ENCODE peak calls at places on chromosome 12, in four cellular contexts. X, C, B and K are unnamed samples.

GRCh38 chr12:21888464-21888863 is 52.8 kb downstream of the ABCC9 start:
- ATAC-seq in X (no peak), C (no peak), B (no peak), K (no peak)

GRCh38 chr12:2268478-2269286 is 215.9 kb downstream of the CACNA1C start:
- ATAC-seq in X (no peak), C (no peak), B (no peak), K (peak)

GRCh38 chr12:32120419-32120818 is 13.8 kb downstream of the BICD1 start:
- ATAC-seq in X (no peak), C (no peak), B (no peak), K (no peak)

GRCh38 chr12:24195063-24195462 is 245.6 kb upstream of the SOX5 start:
- ATAC-seq in X (no peak), C (no peak), B (no peak), K (no peak)

GRCh38 chr12:124493809-124494750 is 73.3 kb downstream of the NCOR2 start:
- ATAC-seq in X (no peak), C (peak), B (no peak), K (no peak)

GRCh38 chr12:104719700-104720345 is 238.3 kb downstream of the SLC41A2 start:
- ATAC-seq in X (peak), C (no peak), B (no peak), K (no peak)

GRCh38 chr12:84763112-84763511 is 149.5 kb downstream of the SLC6A15 start:
- ATAC-seq in X (no peak), C (no peak), B (no peak), K (peak)

GRCh38 chr12:49838973-49839633 is 3.8 kb downstream of the BCDIN3D start:
- ATAC-seq in X (no peak), C (no peak), B (no peak), K (peak)

GRCh38 chr12:60094436-60094835 is 498.6 kb downstream of the SLC16A7 start:
- ATAC-seq in X (no peak), C (no peak), B (no peak), K (no peak)

GRCh38 chr12:76859621-76860020 is 19.2 kb downstream of the CSRP2 start:
- ATAC-seq in X (no peak), C (no peak), B (no peak), K (no peak)

GRCh38 chr12:92995258-92995905 is 66.3 kb upstream of the EEA1 start:
- ATAC-seq in X (no peak), C (no peak), B (no peak), K (no peak)

GRCh38 chr12:34298971-34299801 is 276.9 kb downstream of the ALG10 start:
- ATAC-seq in X (no peak), C (no peak), B (no peak), K (no peak)

GRCh38 chr12:126397071-126397571 is 1331.9 kb downstream of the AACS start:
- ATAC-seq in X (peak), C (no peak), B (no peak), K (no peak)

GRCh38 chr12:64081020-64081419 is 141.1 kb downstream of the KICS2 start:
- ATAC-seq in X (peak), C (no peak), B (no peak), K (no peak)

GRCh38 chr12:124917841-124918621 is 3.6 kb upstream of the UBC start:
- ATAC-seq in X (no peak), C (no peak), B (no peak), K (no peak)

GRCh38 chr12:26921886-26922285 is 15.9 kb downstream of the INTS13 start:
- ATAC-seq in X (no peak), C (no peak), B (no peak), K (no peak)

GRCh38 chr12:64256166-64256800 is 34.2 kb upstream of the KICS2 start:
- ATAC-seq in X (no peak), C (no peak), B (no peak), K (peak)

GRCh38 chr12:3882896-3883564 is 9.8 kb upstream of the PARP11 start:
- ATAC-seq in X (peak), C (peak), B (no peak), K (peak)

GRCh38 chr12:65695077-65695865 is 129.0 kb upstream of the HMGA2 start:
- ATAC-seq in X (no peak), C (no peak), B (peak), K (peak)

GRCh38 chr12:121638298-121639202 is 12.2 kb downstream of the ORAI1 start:
- ATAC-seq in X (no peak), C (no peak), B (no peak), K (no peak)

GRCh38 chr12:76025601-76026575 is 5.7 kb downstream of the PHLDA1 start:
- ATAC-seq in X (no peak), C (no peak), B (no peak), K (peak)

GRCh38 chr12:66885115-66885875 is 206.4 kb upstream of the GRIP1 start:
- ATAC-seq in X (no peak), C (no peak), B (no peak), K (no peak)

GRCh38 chr12:48810817-48811453 is 7.4 kb upstream of the CACNB3 start:
- ATAC-seq in X (no peak), C (no peak), B (no peak), K (no peak)

GRCh38 chr12:5434647-5434968 is 2.7 kb downstream of the NTF3 start:
- ATAC-seq in X (no peak), C (no peak), B (no peak), K (no peak)

GRCh38 chr12:3791475-3791874 is 38.6 kb upstream of the CRACR2A start:
- ATAC-seq in X (peak), C (no peak), B (no peak), K (no peak)

GRCh38 chr12:58665375-58665774 is 254.9 kb downstream of the LRIG3 start:
- ATAC-seq in X (no peak), C (no peak), B (no peak), K (no peak)

GRCh38 chr12:119544780-119545625 is 48.6 kb upstream of the TMEM233 start:
- ATAC-seq in X (peak), C (peak), B (no peak), K (peak)

GRCh38 chr12:104384141-104384880 is 72.4 kb upstream of the CHST11 start:
- ATAC-seq in X (no peak), C (no peak), B (no peak), K (no peak)

GRCh38 chr12:6700646-6701051 is at the start of gene PIANP:
- ATAC-seq in X (peak), C (peak), B (peak), K (peak)

GRCh38 chr12:95615735-95616134 is 64.5 kb upstream of the USP44 start:
- ATAC-seq in X (peak), C (no peak), B (no peak), K (no peak)

GRCh38 chr12:54412786-54413185 is 6.3 kb downstream of the ITGA5 start:
- ATAC-seq in X (peak), C (peak), B (no peak), K (peak)

GRCh38 chr12:24421759-24422158 is 472.3 kb upstream of the SOX5 start:
- ATAC-seq in X (no peak), C (no peak), B (no peak), K (no peak)

GRCh38 chr12:106416273-106416672 is 58.7 kb downstream of the POLR3B start:
- ATAC-seq in X (peak), C (no peak), B (no peak), K (peak)

GRCh38 chr12:88306471-88307069 is 164.5 kb downstream of the TMTC3 start:
- ATAC-seq in X (no peak), C (no peak), B (no peak), K (no peak)

GRCh38 chr12:15209782-15210181 is 11.4 kb downstream of the RERG start:
- ATAC-seq in X (peak), C (no peak), B (no peak), K (peak)

GRCh38 chr12:79298511-79298910 is 392.3 kb downstream of the PAWR start:
- ATAC-seq in X (no peak), C (no peak), B (no peak), K (no peak)

GRCh38 chr12:93090768-93091172 is 161.7 kb upstream of the EEA1 start:
- ATAC-seq in X (no peak), C (no peak), B (no peak), K (peak)

GRCh38 chr12:108801736-108802665 is 55.4 kb downstream of the SSH1 start:
- ATAC-seq in X (peak), C (no peak), B (no peak), K (peak)